ENCODE peak calls at places on chromosomes 5 and 9, in nine cellular contexts. One of them, this sample, is unnamed.

GRCh38 chr5:56900858-56901578 is 8.4 kb upstream of the SETD9 start:
- DNase-seq in psoas muscle: no peak
- DNase-seq in PC-9: peak; percentile 31
- DNase-seq in CD4-positive, alpha-beta memory T cell: peak; percentile 55
- DNase-seq in neural progenitor cell: peak; percentile 59
- DNase-seq in tibial nerve: no peak
- DNase-seq in cardiac muscle cell: peak; percentile 52
- DNase-seq in heart left ventricle: no peak
- DNase-seq in heart right ventricle: peak; percentile 23
- DNase-seq in this sample: peak; percentile 14

GRCh38 chr5:109652096-109652495 is 37.6 kb upstream of the MAN2A1 start:
- DNase-seq in neural progenitor cell: no peak
- DNase-seq in tibial nerve: no peak
- DNase-seq in cardiac muscle cell: no peak
- DNase-seq in CD4-positive, alpha-beta memory T cell: no peak
- DNase-seq in heart right ventricle: no peak
- DNase-seq in PC-9: no peak
- DNase-seq in psoas muscle: no peak
- DNase-seq in heart left ventricle: no peak
- DNase-seq in this sample: no peak

GRCh38 chr9:130234340-130235260 is 31.0 kb upstream of the HMCN2 start:
- DNase-seq in cardiac muscle cell: no peak
- DNase-seq in psoas muscle: no peak
- DNase-seq in heart left ventricle: no peak
- DNase-seq in tibial nerve: no peak
- DNase-seq in CD4-positive, alpha-beta memory T cell: no peak
- DNase-seq in neural progenitor cell: no peak
- DNase-seq in PC-9: no peak
- DNase-seq in heart right ventricle: no peak
- DNase-seq in this sample: peak; percentile 60

GRCh38 chr9:116074658-116075057 is 78.9 kb upstream of the PAPPA start:
- DNase-seq in heart right ventricle: no peak
- DNase-seq in neural progenitor cell: no peak
- DNase-seq in heart left ventricle: no peak
- DNase-seq in psoas muscle: no peak
- DNase-seq in cardiac muscle cell: peak; percentile 40
- DNase-seq in tibial nerve: no peak
- DNase-seq in PC-9: no peak
- DNase-seq in CD4-positive, alpha-beta memory T cell: no peak
- DNase-seq in this sample: peak; percentile 70

GRCh38 chr9:90124961-90125360 is 517.7 kb downstream of the DIRAS2 start:
- DNase-seq in cardiac muscle cell: peak; percentile 19
- DNase-seq in tibial nerve: no peak
- DNase-seq in neural progenitor cell: no peak
- DNase-seq in psoas muscle: no peak
- DNase-seq in heart left ventricle: no peak
- DNase-seq in heart right ventricle: no peak
- DNase-seq in PC-9: no peak
- DNase-seq in CD4-positive, alpha-beta memory T cell: no peak
- DNase-seq in this sample: no peak

GRCh38 chr5:13987843-13988464 is 43.5 kb upstream of the DNAH5 start:
- DNase-seq in cardiac muscle cell: peak; percentile 72
- DNase-seq in heart right ventricle: peak; percentile 38
- DNase-seq in PC-9: peak; percentile 87
- DNase-seq in CD4-positive, alpha-beta memory T cell: no peak
- DNase-seq in psoas muscle: no peak
- DNase-seq in tibial nerve: peak; percentile 23
- DNase-seq in heart left ventricle: peak; percentile 24
- DNase-seq in neural progenitor cell: peak; percentile 67
- DNase-seq in this sample: peak; percentile 40

GRCh38 chr5:6358434-6358820 is 19.9 kb downstream of the MED10 start:
- DNase-seq in CD4-positive, alpha-beta memory T cell: no peak
- DNase-seq in PC-9: no peak
- DNase-seq in psoas muscle: no peak
- DNase-seq in heart left ventricle: no peak
- DNase-seq in neural progenitor cell: peak; percentile 37
- DNase-seq in cardiac muscle cell: no peak
- DNase-seq in heart right ventricle: no peak
- DNase-seq in tibial nerve: no peak
- DNase-seq in this sample: no peak

GRCh38 chr5:72752909-72753308 is 63.6 kb upstream of the TNPO1 start:
- DNase-seq in PC-9: no peak
- DNase-seq in heart left ventricle: no peak
- DNase-seq in heart right ventricle: no peak
- DNase-seq in neural progenitor cell: no peak
- DNase-seq in psoas muscle: no peak
- DNase-seq in tibial nerve: no peak
- DNase-seq in cardiac muscle cell: no peak
- DNase-seq in CD4-positive, alpha-beta memory T cell: no peak
- DNase-seq in this sample: no peak

GRCh38 chr5:101455048-101455447 is 552.0 kb upstream of the ST8SIA4 start:
- DNase-seq in heart right ventricle: no peak
- DNase-seq in heart left ventricle: no peak
- DNase-seq in neural progenitor cell: no peak
- DNase-seq in PC-9: no peak
- DNase-seq in CD4-positive, alpha-beta memory T cell: no peak
- DNase-seq in cardiac muscle cell: no peak
- DNase-seq in psoas muscle: no peak
- DNase-seq in tibial nerve: no peak
- DNase-seq in this sample: no peak

GRCh38 chr5:2009986-2010914 is 127.5 kb upstream of the IRX4 start:
- DNase-seq in psoas muscle: no peak
- DNase-seq in heart right ventricle: no peak
- DNase-seq in CD4-positive, alpha-beta memory T cell: no peak
- DNase-seq in PC-9: no peak
- DNase-seq in tibial nerve: no peak
- DNase-seq in cardiac muscle cell: no peak
- DNase-seq in heart left ventricle: no peak
- DNase-seq in neural progenitor cell: no peak
- DNase-seq in this sample: no peak

GRCh38 chr5:34915139-34915855 is at the start of the genes BRIX1 and RAD1:
- DNase-seq in heart right ventricle: peak; percentile 96
- DNase-seq in psoas muscle: peak; percentile 97
- DNase-seq in heart left ventricle: peak; percentile 96
- DNase-seq in PC-9: peak; percentile 100
- DNase-seq in neural progenitor cell: peak; percentile 97
- DNase-seq in cardiac muscle cell: peak; percentile 98
- DNase-seq in tibial nerve: peak; percentile 91
- DNase-seq in CD4-positive, alpha-beta memory T cell: peak; percentile 94
- DNase-seq in this sample: peak; percentile 95
- H3K4me1 ChIP-seq in heart right ventricle: peaks cover 30% of the 10 kb centered on the region
- H3K4me1 ChIP-seq in psoas muscle: peaks cover 24% of the 10 kb centered on the region
- H3K4me1 ChIP-seq in heart left ventricle: peaks cover 13% of the 10 kb centered on the region
- H3K4me1 ChIP-seq in PC-9: peaks cover 42% of the 10 kb centered on the region
- H3K4me1 ChIP-seq in neural progenitor cell: peaks cover 17% of the 10 kb centered on the region
- H3K4me1 ChIP-seq in cardiac muscle cell: peaks cover 12% of the 10 kb centered on the region
- H3K4me1 ChIP-seq in tibial nerve: peaks cover 42% of the 10 kb centered on the region
- H3K4me1 ChIP-seq in CD4-positive, alpha-beta memory T cell: peaks cover 40% of the 10 kb centered on the region
- H3K4me1 ChIP-seq in this sample: peaks cover 22% of the 10 kb centered on the region

DNA sequence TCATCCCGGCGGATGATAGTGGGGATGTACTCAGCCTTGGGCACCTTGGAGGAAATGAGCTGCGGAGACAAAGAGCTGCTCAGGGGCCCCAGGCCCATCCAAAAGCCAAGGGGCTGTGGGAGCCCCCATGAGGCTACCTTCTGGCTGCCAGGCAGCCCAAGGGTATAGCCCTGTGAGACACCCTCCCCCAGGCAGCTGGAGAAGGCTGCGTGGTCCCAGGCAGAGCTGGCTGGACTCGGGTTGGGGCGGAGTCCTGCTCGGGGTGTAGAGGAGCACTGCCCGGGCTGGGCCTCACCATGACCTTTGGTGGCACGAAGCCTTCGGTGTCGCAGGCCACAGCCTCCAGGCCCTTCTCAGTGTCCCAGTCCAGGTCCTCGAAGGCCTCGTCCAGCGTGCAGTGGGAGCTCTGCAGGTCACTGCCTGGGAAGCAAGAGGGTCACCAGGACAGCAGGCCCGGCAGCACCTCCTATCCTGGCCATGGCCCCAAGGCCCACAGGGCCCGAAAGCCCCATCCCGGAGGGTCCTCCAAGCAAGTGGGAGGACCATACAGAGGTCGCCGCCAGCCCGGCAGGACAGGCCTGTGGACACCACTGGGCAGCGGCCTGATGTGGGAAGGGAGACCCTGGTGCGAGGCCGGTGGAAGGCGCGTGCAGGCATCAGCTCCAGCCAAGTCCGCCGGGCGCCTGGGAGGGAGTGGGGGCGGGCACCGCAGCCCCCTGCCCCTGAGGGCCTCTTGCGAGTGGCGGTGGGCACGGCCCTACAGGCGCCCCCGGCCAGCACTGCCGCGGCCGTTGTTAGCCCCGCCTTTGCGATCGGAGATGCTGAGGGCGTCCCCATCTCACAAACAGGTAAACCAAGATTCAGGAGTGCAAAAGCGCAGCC is 6.1 kb downstream of the NSMF start:
- DNase-seq in CD4-positive, alpha-beta memory T cell: no peak
- DNase-seq in PC-9: no peak
- DNase-seq in neural progenitor cell: no peak
- DNase-seq in heart left ventricle: peak; percentile 29
- DNase-seq in heart right ventricle: no peak
- DNase-seq in cardiac muscle cell: no peak
- DNase-seq in psoas muscle: peak; percentile 36
- DNase-seq in tibial nerve: no peak
- DNase-seq in this sample: no peak
- H3K4me1 ChIP-seq in CD4-positive, alpha-beta memory T cell: peaks cover 53% of the 10 kb centered on the region
- H3K4me1 ChIP-seq in PC-9: no peaks in the 10 kb centered on the region
- H3K4me1 ChIP-seq in neural progenitor cell: peaks cover 14% of the 10 kb centered on the region
- H3K4me1 ChIP-seq in heart left ventricle: peaks cover 10% of the 10 kb centered on the region
- H3K4me1 ChIP-seq in heart right ventricle: peaks cover 19% of the 10 kb centered on the region
- H3K4me1 ChIP-seq in cardiac muscle cell: peaks cover 6% of the 10 kb centered on the region
- H3K4me1 ChIP-seq in psoas muscle: no peaks in the 10 kb centered on the region
- H3K4me1 ChIP-seq in tibial nerve: peaks cover 47% of the 10 kb centered on the region
- H3K4me1 ChIP-seq in this sample: peaks cover 38% of the 10 kb centered on the region

DNA sequence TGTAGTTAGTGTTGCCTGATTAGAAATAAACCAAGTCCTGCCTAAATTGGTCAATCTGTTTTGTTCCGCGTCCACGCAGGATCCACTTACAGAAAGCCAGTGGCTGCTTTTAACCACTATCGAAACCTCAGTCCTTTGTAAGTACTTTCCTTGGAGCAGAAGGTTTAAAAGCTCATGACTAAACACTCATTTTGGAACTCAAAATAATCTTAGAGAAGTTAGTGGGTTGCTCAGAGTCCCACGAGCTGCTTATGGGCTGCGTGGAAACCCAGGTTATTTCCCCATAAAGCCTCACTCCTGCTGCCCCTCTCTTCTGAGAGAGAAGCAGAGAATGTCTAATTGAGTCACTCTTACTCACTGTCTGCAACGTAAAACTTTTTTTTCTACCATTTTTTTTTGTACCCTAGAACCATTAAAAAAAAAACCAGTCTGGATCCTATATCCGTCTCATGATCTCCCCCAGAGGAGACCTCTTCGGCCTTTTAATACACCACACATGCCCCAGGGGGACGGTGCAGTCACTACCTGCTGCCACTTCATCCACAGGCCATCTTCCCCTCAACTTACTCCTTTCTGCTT is 7.5 kb downstream of the BASP1 start:
- DNase-seq in tibial nerve: no peak
- DNase-seq in heart right ventricle: no peak
- DNase-seq in heart left ventricle: no peak
- DNase-seq in psoas muscle: no peak
- DNase-seq in PC-9: no peak
- DNase-seq in cardiac muscle cell: peak; percentile 20
- DNase-seq in CD4-positive, alpha-beta memory T cell: no peak
- DNase-seq in neural progenitor cell: no peak
- DNase-seq in this sample: peak; percentile 79
- H3K4me1 ChIP-seq in tibial nerve: peaks cover 10% of the 10 kb centered on the region
- H3K4me1 ChIP-seq in heart right ventricle: peaks cover 4% of the 10 kb centered on the region
- H3K4me1 ChIP-seq in heart left ventricle: no peaks in the 10 kb centered on the region
- H3K4me1 ChIP-seq in psoas muscle: no peaks in the 10 kb centered on the region
- H3K4me1 ChIP-seq in PC-9: no peaks in the 10 kb centered on the region
- H3K4me1 ChIP-seq in cardiac muscle cell: peaks cover 25% of the 10 kb centered on the region
- H3K4me1 ChIP-seq in CD4-positive, alpha-beta memory T cell: no peaks in the 10 kb centered on the region
- H3K4me1 ChIP-seq in neural progenitor cell: peaks cover 68% of the 10 kb centered on the region
- H3K4me1 ChIP-seq in this sample: peaks cover 68% of the 10 kb centered on the region

GRCh38 chr5:173778784-173779304 is 109.3 kb upstream of the CPEB4 start:
- DNase-seq in psoas muscle: no peak
- DNase-seq in PC-9: no peak
- DNase-seq in tibial nerve: no peak
- DNase-seq in heart right ventricle: no peak
- DNase-seq in CD4-positive, alpha-beta memory T cell: no peak
- DNase-seq in heart left ventricle: no peak
- DNase-seq in neural progenitor cell: no peak
- DNase-seq in cardiac muscle cell: no peak
- DNase-seq in this sample: no peak

GRCh38 chr5:173782671-173783101 is 105.5 kb upstream of the CPEB4 start:
- DNase-seq in cardiac muscle cell: no peak
- DNase-seq in CD4-positive, alpha-beta memory T cell: no peak
- DNase-seq in heart right ventricle: no peak
- DNase-seq in psoas muscle: no peak
- DNase-seq in neural progenitor cell: no peak
- DNase-seq in tibial nerve: no peak
- DNase-seq in PC-9: no peak
- DNase-seq in heart left ventricle: no peak
- DNase-seq in this sample: no peak

GRCh38 chr5:173780356-173781234 is 107.6 kb upstream of the CPEB4 start:
- DNase-seq in tibial nerve: no peak
- DNase-seq in heart right ventricle: no peak
- DNase-seq in CD4-positive, alpha-beta memory T cell: no peak
- DNase-seq in neural progenitor cell: no peak
- DNase-seq in cardiac muscle cell: no peak
- DNase-seq in PC-9: no peak
- DNase-seq in psoas muscle: no peak
- DNase-seq in heart left ventricle: no peak
- DNase-seq in this sample: no peak

GRCh38 chr5:173781432-173781825 is 106.7 kb upstream of the CPEB4 start:
- DNase-seq in cardiac muscle cell: peak; percentile 45
- DNase-seq in heart right ventricle: no peak
- DNase-seq in neural progenitor cell: no peak
- DNase-seq in PC-9: no peak
- DNase-seq in psoas muscle: no peak
- DNase-seq in heart left ventricle: no peak
- DNase-seq in tibial nerve: no peak
- DNase-seq in CD4-positive, alpha-beta memory T cell: no peak
- DNase-seq in this sample: no peak

DNA sequence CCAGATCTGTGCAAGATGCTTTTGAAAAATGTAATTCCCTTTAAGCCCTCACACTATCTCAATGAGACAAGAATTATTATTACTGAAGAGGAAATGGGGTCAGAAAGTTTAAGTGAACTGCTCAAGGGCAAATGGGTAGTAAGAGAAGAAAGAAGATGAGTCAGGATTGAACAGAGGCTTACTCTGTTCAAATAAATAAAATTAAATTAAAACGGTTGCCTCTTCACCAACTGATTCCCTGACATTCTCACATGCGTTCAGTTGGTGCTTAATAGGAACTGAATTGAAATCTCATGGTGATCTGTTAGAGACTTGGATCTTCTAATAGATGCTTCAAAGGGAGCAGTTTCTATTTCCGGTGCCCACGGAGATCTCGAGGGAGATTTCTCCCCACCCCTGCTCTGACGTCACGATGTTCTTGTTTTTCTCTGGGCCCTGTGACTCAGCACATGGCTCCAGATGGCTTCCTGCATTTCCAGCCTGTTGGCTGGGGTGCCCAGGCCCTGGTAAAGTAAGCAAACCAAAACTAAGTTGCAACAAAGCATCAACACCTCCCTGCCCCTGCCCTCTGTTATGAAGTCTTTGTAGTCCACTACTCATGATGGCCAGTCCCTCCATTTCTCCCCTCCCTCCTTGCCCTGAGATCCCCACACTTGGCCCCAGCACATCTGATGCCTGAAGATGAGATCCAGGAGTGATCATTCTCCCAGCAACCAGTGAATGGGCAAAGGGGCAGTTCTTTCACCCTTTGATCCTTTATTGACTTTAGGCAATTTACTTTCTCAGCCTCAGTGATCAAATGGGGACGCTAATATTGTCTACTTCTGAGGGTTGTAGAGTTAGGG is 106.1 kb upstream of the CPEB4 start:
- DNase-seq in psoas muscle: peak; percentile 85
- DNase-seq in neural progenitor cell: no peak
- DNase-seq in cardiac muscle cell: peak; percentile 93
- DNase-seq in PC-9: peak; percentile 62
- DNase-seq in heart right ventricle: peak; percentile 73
- DNase-seq in heart left ventricle: peak; percentile 76
- DNase-seq in tibial nerve: peak; percentile 60
- DNase-seq in CD4-positive, alpha-beta memory T cell: peak; percentile 76
- DNase-seq in this sample: peak; percentile 80
- H3K4me1 ChIP-seq in psoas muscle: peaks cover 24% of the 10 kb centered on the region
- H3K4me1 ChIP-seq in neural progenitor cell: peaks cover 12% of the 10 kb centered on the region
- H3K4me1 ChIP-seq in cardiac muscle cell: peaks cover 15% of the 10 kb centered on the region
- H3K4me1 ChIP-seq in PC-9: peaks cover 47% of the 10 kb centered on the region
- H3K4me1 ChIP-seq in heart right ventricle: peaks cover 17% of the 10 kb centered on the region
- H3K4me1 ChIP-seq in heart left ventricle: no peaks in the 10 kb centered on the region
- H3K4me1 ChIP-seq in tibial nerve: peaks cover 23% of the 10 kb centered on the region
- H3K4me1 ChIP-seq in CD4-positive, alpha-beta memory T cell: peaks cover 21% of the 10 kb centered on the region
- H3K4me1 ChIP-seq in this sample: peaks cover 13% of the 10 kb centered on the region